ENCODE peak calls at places on chromosomes 13 and 19, in four cellular contexts. D is lung, S is ovary, P is cardiac muscle cell. R is an unnamed sample.

GRCh38 chr19:7076151-7076550 is 6.6 kb downstream of the ZNF557 start:
- DNase-seq in D (no peak), S (no peak), P (no peak), R (no peak)

GRCh38 chr19:2291185-2291751 is 9.3 kb upstream of the PEAK3 start:
- DNase-seq in D (no peak), S (no peak), P (peak; percentile 77), R (no peak)

GRCh38 chr13:40563350-40564125 is 102.9 kb downstream of the FOXO1 start:
- DNase-seq in D (no peak), S (no peak), P (peak; percentile 35), R (no peak)

GRCh38 chr13:21164631-21165030 is 11.7 kb downstream of the SKA3 start:
- DNase-seq in D (no peak), S (no peak), P (no peak), R (no peak)

GRCh38 chr13:23743269-23743668 is 145.9 kb downstream of the MIPEP start:
- DNase-seq in D (no peak), S (no peak), P (no peak), R (no peak)

GRCh38 chr13:66312312-66313087 is 917.6 kb downstream of the PCDH9 start:
- DNase-seq in D (no peak), S (no peak), P (no peak), R (no peak)

GRCh38 chr13:32471187-32471922 is 43.4 kb upstream of the N4BP2L1 start:
- DNase-seq in D (no peak), S (no peak), P (peak; percentile 76), R (peak; percentile 64)

GRCh38 chr13:36536546-36536945 is 104.3 kb downstream of the CCNA1 start:
- DNase-seq in D (no peak), S (no peak), P (no peak), R (no peak)

GRCh38 chr19:1882089-1882785 is 3.1 kb downstream of the ABHD17A start:
- DNase-seq in D (no peak), S (no peak), P (peak; percentile 43), R (no peak)

GRCh38 chr19:53388904-53389303 is 6.0 kb upstream of the ZNF765 start:
- DNase-seq in D (no peak), S (no peak), P (no peak), R (no peak)

GRCh38 chr19:18718015-18718526 is 34.6 kb downstream of the CRTC1 start:
- DNase-seq in D (no peak), S (no peak), P (no peak), R (no peak)

GRCh38 chr13:80312967-80313366 is 28.0 kb downstream of the SPRY2 start:
- DNase-seq in D (no peak), S (no peak), P (no peak), R (no peak)

GRCh38 chr19:49153167-49153809 is 1.9 kb downstream of the HRC start:
- DNase-seq in D (no peak), S (no peak), P (no peak), R (no peak)

GRCh38 chr19:11166281-11167142 is 10.9 kb upstream of the SPC24 start:
- DNase-seq in D (no peak), S (no peak), P (no peak), R (peak; percentile 64)

GRCh38 chr13:24683833-24684599 is 3.8 kb downstream of the ATP12A start:
- DNase-seq in D (peak; percentile 50), S (no peak), P (peak; percentile 80), R (peak; percentile 43)

GRCh38 chr19:40726279-40726678 is 9.4 kb downstream of the ITPKC start:
- DNase-seq in D (no peak), S (no peak), P (no peak), R (no peak)

GRCh38 chr19:55580628-55581144 is at the start of gene ZNF579:
- DNase-seq in D (peak; percentile 92), S (peak; percentile 90), P (peak; percentile 87), R (peak; percentile 92)

GRCh38 chr19:36547001-36547732 is 19.1 kb upstream of the ZNF260 start:
- DNase-seq in D (no peak), S (no peak), P (no peak), R (no peak)

GRCh38 chr19:51124729-51125128 is at the start of gene SIGLEC9:
- DNase-seq in D (no peak), S (peak; percentile 44), P (no peak), R (peak; percentile 38)

GRCh38 chr19:30927705-30928104 is 421.5 kb downstream of the TSHZ3 start:
- DNase-seq in D (no peak), S (no peak), P (no peak), R (no peak)

GRCh38 chr19:19561946-19562664 is 24.0 kb downstream of the CILP2 start:
- DNase-seq in D (no peak), S (no peak), P (no peak), R (no peak)

GRCh38 chr19:56603829-56604228 is 8.7 kb downstream of the ZNF71 start:
- DNase-seq in D (no peak), S (no peak), P (no peak), R (no peak)

GRCh38 chr19:1465191-1466016 is 13.6 kb downstream of the C19orf25 start:
- DNase-seq in D (no peak), S (no peak), P (peak; percentile 73), R (peak; percentile 56)

GRCh38 chr19:50401505-50402450 is 17.0 kb upstream of the SPIB start:
- DNase-seq in D (no peak), S (no peak), P (no peak), R (no peak)

GRCh38 chr19:7612282-7613274 is 16.8 kb downstream of the XAB2 start:
- DNase-seq in D (no peak), S (no peak), P (no peak), R (no peak)

GRCh38 chr19:2634228-2634951 is 68.1 kb downstream of the GNG7 start:
- DNase-seq in D (peak; percentile 85), S (peak; percentile 81), P (peak; percentile 52), R (peak; percentile 58)

GRCh38 chr13:56198350-56198749 is 942.4 kb upstream of the PRR20A start:
- DNase-seq in D (no peak), S (no peak), P (no peak), R (no peak)

GRCh38 chr13:106033634-106034033 is 501.8 kb downstream of the EFNB2 start:
- DNase-seq in D (no peak), S (no peak), P (no peak), R (no peak)

GRCh38 chr13:82305588-82305987 is 1576.7 kb downstream of the SLITRK1 start:
- DNase-seq in D (peak; percentile 40), S (no peak), P (no peak), R (no peak)

GRCh38 chr19:6069268-6069771 is 41.0 kb downstream of the RFX2 start:
- DNase-seq in D (no peak), S (no peak), P (no peak), R (no peak)

GRCh38 chr13:114152831-114153371 is 20.5 kb upstream of the RASA3 start:
- DNase-seq in D (no peak), S (no peak), P (no peak), R (no peak)

GRCh38 chr13:22111961-22112360 is 441.1 kb downstream of the FGF9 start:
- DNase-seq in D (no peak), S (no peak), P (no peak), R (no peak)

GRCh38 chr13:38824342-38824741 is 137.5 kb downstream of the FREM2 start:
- DNase-seq in D (no peak), S (no peak), P (no peak), R (no peak)

GRCh38 chr13:88136098-88136790 is 465.1 kb downstream of the SLITRK5 start:
- DNase-seq in D (no peak), S (no peak), P (no peak), R (no peak)

GRCh38 chr19:1302534-1303239 is 17.0 kb downstream of the EFNA2 start:
- DNase-seq in D (no peak), S (no peak), P (no peak), R (no peak)

GRCh38 chr19:12787458-12787857 is 3.8 kb upstream of the JUNB start:
- DNase-seq in D (no peak), S (no peak), P (no peak), R (no peak)
- H3K4me1 ChIP-seq in D (peaks cover 29% of the 10 kb centered on the region), S (peaks cover 17% of the 10 kb centered on the region), P (peaks cover 38% of the 10 kb centered on the region), R (peaks cover 77% of the 10 kb centered on the region)

DNA sequence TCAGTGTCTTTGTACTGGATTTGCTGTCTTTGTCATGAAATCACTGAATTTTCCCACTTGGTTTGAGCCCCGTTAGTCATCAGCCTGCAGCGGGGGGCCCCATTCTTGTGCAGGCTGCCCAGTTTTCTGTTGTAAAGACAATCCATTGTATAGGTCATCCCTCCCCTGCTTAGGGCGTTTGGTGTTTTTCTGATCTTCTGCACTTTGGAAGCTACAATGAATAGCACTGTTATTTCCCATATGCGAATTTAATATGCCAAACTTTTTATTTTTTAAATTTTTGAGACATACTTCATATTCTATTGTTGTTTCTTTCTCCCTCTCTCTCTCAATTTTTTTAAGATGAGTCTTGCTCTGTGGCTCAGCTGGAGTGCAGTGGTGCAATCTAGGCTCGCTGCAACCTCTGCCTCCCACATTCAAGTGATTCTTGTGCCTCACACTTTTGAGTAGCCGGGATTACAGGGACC is 9.0 kb downstream of the SLC27A1 start:
- DNase-seq in D (no peak), S (no peak), P (no peak), R (no peak)
- H3K27ac ChIP-seq in D (no peak overlapping the region), S (no peak overlapping the region), P (no peak overlapping the region), R (no peak overlapping the region)

DNA sequence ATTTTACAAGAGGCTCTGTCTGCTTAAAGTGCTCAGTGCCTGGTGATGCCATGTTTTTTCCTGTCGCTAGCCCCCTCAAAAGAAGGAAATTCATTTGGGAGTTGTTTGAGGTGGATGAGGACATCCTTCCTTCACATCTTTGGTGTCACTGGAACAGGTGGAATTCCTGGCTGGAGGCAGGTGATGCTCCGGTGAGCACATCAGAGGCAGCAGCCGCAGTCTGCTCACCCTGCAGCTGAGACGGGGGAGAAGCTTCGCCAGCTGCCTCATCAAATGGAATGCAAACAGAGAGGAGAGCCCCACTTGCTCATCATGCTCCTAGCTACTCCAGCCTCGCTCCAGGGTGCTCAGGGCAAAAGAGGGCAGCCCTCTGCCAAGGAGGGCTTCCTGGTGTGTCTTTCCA is 74.1 kb upstream of the UBL3 start:
- DNase-seq in D (peak; percentile 38), S (no peak), P (no peak), R (no peak)
- TF ChIP-seq CTCF in D (no peak), S (no peak), P (no peak), R (no peak)

GRCh38 chr19:4066682-4067395 is at the start of gene ZBTB7A:
- DNase-seq in D (peak; percentile 91), S (peak; percentile 85), P (peak; percentile 92), R (peak; percentile 84)
- H3K4me1 ChIP-seq in D (peaks cover 22% of the 10 kb centered on the region), S (peaks cover 21% of the 10 kb centered on the region), P (peaks cover 3% of the 10 kb centered on the region), R (peaks cover 45% of the 10 kb centered on the region)

DNA sequence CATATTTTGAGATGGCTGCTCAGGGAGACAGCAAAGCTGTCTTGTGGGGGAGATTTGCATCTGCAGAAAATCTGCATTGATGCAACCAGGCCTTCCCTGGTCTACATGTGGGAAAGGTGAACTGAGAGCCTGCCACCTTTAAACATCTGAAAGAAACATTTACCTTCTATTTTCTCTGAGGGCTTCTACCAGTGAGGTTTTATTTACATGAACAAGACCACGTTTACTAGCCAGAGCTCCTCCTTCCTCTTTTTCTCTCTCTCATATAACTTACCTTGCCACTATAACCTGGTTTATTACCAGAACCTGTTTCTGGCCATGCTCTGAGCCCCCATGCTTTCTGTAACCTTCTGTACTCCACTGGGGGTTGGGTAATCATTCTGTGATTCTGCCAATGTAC is 14.4 kb upstream of the RUBCNL start:
- DNase-seq in D (no peak), S (no peak), P (no peak), R (no peak)
- H3K27ac ChIP-seq in D (no peak overlapping the region), S (no peak overlapping the region), P (no peak overlapping the region), R (no peak overlapping the region)

GRCh38 chr13:90365130-90365529 is 982.4 kb upstream of the MIR17HG start:
- DNase-seq in D (no peak), S (no peak), P (no peak), R (no peak)
- TF ChIP-seq CTCF in D (no peak), S (no peak), P (peak; percentile 48), R (no peak)